ENCODE peak calls at places on chromosomes 7 and 10, in nine cellular contexts. One of them, this sample, is unnamed.

GRCh38 chr10:125209591-125210373 is 49.4 kb upstream of the CTBP2 start:
- DNase-seq in endodermal cell: peak; percentile 34
- DNase-seq in brain microvascular endothelial cell: peak; percentile 7
- DNase-seq in breast epithelium: no peak
- DNase-seq in cardiac muscle cell: peak; percentile 31
- DNase-seq in body of pancreas: no peak
- DNase-seq in tibial artery: no peak
- DNase-seq in kidney: no peak
- DNase-seq in keratinocyte: no peak
- DNase-seq in this sample: no peak

GRCh38 chr7:148110097-148110868 is 480.3 kb upstream of the C7orf33 start:
- DNase-seq in endodermal cell: peak; percentile 66
- DNase-seq in brain microvascular endothelial cell: no peak
- DNase-seq in breast epithelium: no peak
- DNase-seq in cardiac muscle cell: peak; percentile 5
- DNase-seq in body of pancreas: peak; percentile 15
- DNase-seq in tibial artery: no peak
- DNase-seq in kidney: no peak
- DNase-seq in keratinocyte: no peak
- DNase-seq in this sample: no peak

GRCh38 chr7:915291-916218 is 38.9 kb downstream of the ADAP1 start:
- DNase-seq in endodermal cell: no peak
- DNase-seq in brain microvascular endothelial cell: no peak
- DNase-seq in breast epithelium: no peak
- DNase-seq in cardiac muscle cell: no peak
- DNase-seq in body of pancreas: no peak
- DNase-seq in tibial artery: no peak
- DNase-seq in kidney: peak; percentile 74
- DNase-seq in keratinocyte: no peak
- DNase-seq in this sample: no peak

GRCh38 chr10:126921974-126922525 is 16.8 kb downstream of the DOCK1 start:
- DNase-seq in endodermal cell: no peak
- DNase-seq in brain microvascular endothelial cell: peak; percentile 88
- DNase-seq in breast epithelium: no peak
- DNase-seq in cardiac muscle cell: peak; percentile 76
- DNase-seq in body of pancreas: no peak
- DNase-seq in tibial artery: no peak
- DNase-seq in kidney: no peak
- DNase-seq in keratinocyte: no peak
- DNase-seq in this sample: no peak

GRCh38 chr10:70296406-70296899 is 12.6 kb upstream of the NPFFR1 start:
- DNase-seq in endodermal cell: no peak
- DNase-seq in brain microvascular endothelial cell: peak; percentile 47
- DNase-seq in breast epithelium: peak; percentile 73
- DNase-seq in cardiac muscle cell: peak; percentile 92
- DNase-seq in body of pancreas: peak; percentile 96
- DNase-seq in tibial artery: peak; percentile 93
- DNase-seq in kidney: peak; percentile 88
- DNase-seq in keratinocyte: no peak
- DNase-seq in this sample: no peak

GRCh38 chr10:91349381-91349780 is 60.8 kb upstream of the HECTD2 start:
- DNase-seq in endodermal cell: no peak
- DNase-seq in brain microvascular endothelial cell: peak; percentile 94
- DNase-seq in breast epithelium: peak; percentile 79
- DNase-seq in cardiac muscle cell: peak; percentile 89
- DNase-seq in body of pancreas: peak; percentile 34
- DNase-seq in tibial artery: peak; percentile 89
- DNase-seq in kidney: no peak
- DNase-seq in keratinocyte: no peak
- DNase-seq in this sample: no peak

GRCh38 chr10:28987555-28988320 is 301.1 kb upstream of the LYZL1 start:
- DNase-seq in endodermal cell: no peak
- DNase-seq in brain microvascular endothelial cell: no peak
- DNase-seq in breast epithelium: no peak
- DNase-seq in cardiac muscle cell: no peak
- DNase-seq in body of pancreas: no peak
- DNase-seq in tibial artery: no peak
- DNase-seq in kidney: no peak
- DNase-seq in keratinocyte: no peak
- DNase-seq in this sample: no peak

GRCh38 chr7:13860734-13861133 is 128.7 kb downstream of the ETV1 start:
- DNase-seq in endodermal cell: no peak
- DNase-seq in brain microvascular endothelial cell: no peak
- DNase-seq in breast epithelium: no peak
- DNase-seq in cardiac muscle cell: no peak
- DNase-seq in body of pancreas: no peak
- DNase-seq in tibial artery: no peak
- DNase-seq in kidney: no peak
- DNase-seq in keratinocyte: no peak
- DNase-seq in this sample: no peak

GRCh38 chr7:16509829-16510228 is 16.8 kb upstream of the LRRC72 start:
- DNase-seq in endodermal cell: no peak
- DNase-seq in brain microvascular endothelial cell: no peak
- DNase-seq in breast epithelium: no peak
- DNase-seq in cardiac muscle cell: no peak
- DNase-seq in body of pancreas: no peak
- DNase-seq in tibial artery: no peak
- DNase-seq in kidney: no peak
- DNase-seq in keratinocyte: no peak
- DNase-seq in this sample: no peak

GRCh38 chr7:50534690-50535290 is 30.4 kb downstream of the DDC start:
- DNase-seq in endodermal cell: peak; percentile 67
- DNase-seq in brain microvascular endothelial cell: peak; percentile 98
- DNase-seq in breast epithelium: no peak
- DNase-seq in cardiac muscle cell: peak; percentile 98
- DNase-seq in body of pancreas: no peak
- DNase-seq in tibial artery: no peak
- DNase-seq in kidney: no peak
- DNase-seq in keratinocyte: peak; percentile 88
- DNase-seq in this sample: no peak

GRCh38 chr7:29877196-29877595 is 70.9 kb downstream of the WIPF3 start:
- DNase-seq in endodermal cell: no peak
- DNase-seq in brain microvascular endothelial cell: peak; percentile 20
- DNase-seq in breast epithelium: peak; percentile 61
- DNase-seq in cardiac muscle cell: peak; percentile 22
- DNase-seq in body of pancreas: no peak
- DNase-seq in tibial artery: no peak
- DNase-seq in kidney: no peak
- DNase-seq in keratinocyte: no peak
- DNase-seq in this sample: no peak

GRCh38 chr10:77226871-77227557 is 410.6 kb downstream of the KCNMA1 start:
- DNase-seq in endodermal cell: no peak
- DNase-seq in brain microvascular endothelial cell: no peak
- DNase-seq in breast epithelium: no peak
- DNase-seq in cardiac muscle cell: no peak
- DNase-seq in body of pancreas: no peak
- DNase-seq in tibial artery: no peak
- DNase-seq in kidney: no peak
- DNase-seq in keratinocyte: no peak
- DNase-seq in this sample: no peak

GRCh38 chr10:34107623-34108516 is 707.2 kb downstream of the PARD3 start:
- DNase-seq in endodermal cell: no peak
- DNase-seq in brain microvascular endothelial cell: no peak
- DNase-seq in breast epithelium: no peak
- DNase-seq in cardiac muscle cell: no peak
- DNase-seq in body of pancreas: no peak
- DNase-seq in tibial artery: no peak
- DNase-seq in kidney: no peak
- DNase-seq in keratinocyte: no peak
- DNase-seq in this sample: no peak

GRCh38 chr10:3172081-3172445 is 519 bp downstream of the PITRM1 start:
- DNase-seq in endodermal cell: no peak
- DNase-seq in brain microvascular endothelial cell: peak; percentile 67
- DNase-seq in breast epithelium: peak; percentile 42
- DNase-seq in cardiac muscle cell: peak; percentile 58
- DNase-seq in body of pancreas: no peak
- DNase-seq in tibial artery: no peak
- DNase-seq in kidney: peak; percentile 80
- DNase-seq in keratinocyte: no peak
- DNase-seq in this sample: no peak

GRCh38 chr7:92955081-92955480 is 118.7 kb upstream of the CDK6 start:
- DNase-seq in endodermal cell: no peak
- DNase-seq in brain microvascular endothelial cell: no peak
- DNase-seq in breast epithelium: no peak
- DNase-seq in cardiac muscle cell: no peak
- DNase-seq in body of pancreas: no peak
- DNase-seq in tibial artery: no peak
- DNase-seq in kidney: no peak
- DNase-seq in keratinocyte: no peak
- DNase-seq in this sample: no peak

GRCh38 chr10:13521021-13521420 is 7.8 kb downstream of the BEND7 start:
- DNase-seq in endodermal cell: no peak
- DNase-seq in brain microvascular endothelial cell: no peak
- DNase-seq in breast epithelium: no peak
- DNase-seq in cardiac muscle cell: no peak
- DNase-seq in body of pancreas: no peak
- DNase-seq in tibial artery: no peak
- DNase-seq in kidney: no peak
- DNase-seq in keratinocyte: no peak
- DNase-seq in this sample: no peak

GRCh38 chr10:30697806-30698205 is 68.3 kb upstream of the LYZL2 start:
- DNase-seq in endodermal cell: no peak
- DNase-seq in brain microvascular endothelial cell: no peak
- DNase-seq in breast epithelium: no peak
- DNase-seq in cardiac muscle cell: no peak
- DNase-seq in body of pancreas: no peak
- DNase-seq in tibial artery: no peak
- DNase-seq in kidney: no peak
- DNase-seq in keratinocyte: no peak
- DNase-seq in this sample: no peak
- H3K27ac ChIP-seq in endodermal cell: no peak overlapping the region
- H3K27ac ChIP-seq in brain microvascular endothelial cell: no peak overlapping the region
- H3K27ac ChIP-seq in breast epithelium: no peak overlapping the region
- H3K27ac ChIP-seq in cardiac muscle cell: no peak overlapping the region
- H3K27ac ChIP-seq in body of pancreas: no peak overlapping the region
- H3K27ac ChIP-seq in tibial artery: no peak overlapping the region
- H3K27ac ChIP-seq in kidney: no peak overlapping the region
- H3K27ac ChIP-seq in keratinocyte: no peak overlapping the region
- H3K27ac ChIP-seq in this sample: no peak overlapping the region

GRCh38 chr10:102299873-102300272 is 54.5 kb downstream of the GBF1 start:
- DNase-seq in endodermal cell: no peak
- DNase-seq in brain microvascular endothelial cell: peak; percentile 57
- DNase-seq in breast epithelium: no peak
- DNase-seq in cardiac muscle cell: peak; percentile 58
- DNase-seq in body of pancreas: no peak
- DNase-seq in tibial artery: no peak
- DNase-seq in kidney: no peak
- DNase-seq in keratinocyte: no peak
- DNase-seq in this sample: no peak
- H3K4me3 ChIP-seq in endodermal cell: no peak overlapping the region
- H3K4me3 ChIP-seq in brain microvascular endothelial cell: no peak overlapping the region
- H3K4me3 ChIP-seq in breast epithelium: no peak overlapping the region
- H3K4me3 ChIP-seq in cardiac muscle cell: no peak overlapping the region
- H3K4me3 ChIP-seq in body of pancreas: no peak overlapping the region
- H3K4me3 ChIP-seq in tibial artery: no peak overlapping the region
- H3K4me3 ChIP-seq in kidney: no peak overlapping the region
- H3K4me3 ChIP-seq in keratinocyte: no peak overlapping the region
- H3K4me3 ChIP-seq in this sample: no peak overlapping the region

DNA sequence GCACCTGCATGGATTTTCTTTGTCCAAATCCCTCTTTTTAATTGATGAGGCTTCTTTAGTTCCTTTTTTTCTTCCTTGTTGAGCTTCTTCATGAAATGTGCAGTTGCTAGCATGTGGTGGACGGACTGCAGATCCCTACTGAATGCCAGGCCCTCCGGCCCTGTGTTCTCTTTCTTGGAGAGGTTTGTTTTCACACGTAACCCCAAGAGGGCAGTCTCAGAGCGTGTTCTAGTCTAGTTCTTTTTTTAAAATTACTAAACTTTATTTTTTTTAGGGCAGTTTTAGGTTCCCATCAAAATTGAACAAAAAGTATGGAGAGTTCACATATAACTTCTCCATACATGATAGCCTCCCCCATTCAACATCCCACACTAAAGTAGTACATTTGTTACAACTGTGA is 190.0 kb downstream of the CFTR start:
- DNase-seq in endodermal cell: peak; percentile 58
- DNase-seq in brain microvascular endothelial cell: no peak
- DNase-seq in breast epithelium: no peak
- DNase-seq in cardiac muscle cell: no peak
- DNase-seq in body of pancreas: no peak
- DNase-seq in tibial artery: no peak
- DNase-seq in kidney: no peak
- DNase-seq in keratinocyte: no peak
- DNase-seq in this sample: no peak
- TF ChIP-seq CTCF in endodermal cell: peak; percentile 71
- TF ChIP-seq CTCF in brain microvascular endothelial cell: peak; percentile 19
- TF ChIP-seq CTCF in breast epithelium: no peak
- TF ChIP-seq CTCF in cardiac muscle cell: no peak
- TF ChIP-seq CTCF in body of pancreas: no peak
- TF ChIP-seq CTCF in tibial artery: no peak
- TF ChIP-seq CTCF in kidney: no peak
- TF ChIP-seq CTCF in keratinocyte: no peak
- TF ChIP-seq CTCF in this sample: no peak

GRCh38 chr10:104300736-104301292 is 31.8 kb downstream of the GSTO2 start:
- DNase-seq in endodermal cell: no peak
- DNase-seq in brain microvascular endothelial cell: peak; percentile 97
- DNase-seq in breast epithelium: peak; percentile 89
- DNase-seq in cardiac muscle cell: peak; percentile 95
- DNase-seq in body of pancreas: peak; percentile 86
- DNase-seq in tibial artery: peak; percentile 94
- DNase-seq in kidney: no peak
- DNase-seq in keratinocyte: no peak
- DNase-seq in this sample: peak; percentile 86

GRCh38 chr10:104300002-104300735 is 31.2 kb downstream of the GSTO2 start:
- DNase-seq in endodermal cell: no peak
- DNase-seq in brain microvascular endothelial cell: peak; percentile 99
- DNase-seq in breast epithelium: peak; percentile 74
- DNase-seq in cardiac muscle cell: peak; percentile 99
- DNase-seq in body of pancreas: no peak
- DNase-seq in tibial artery: peak; percentile 88
- DNase-seq in kidney: no peak
- DNase-seq in keratinocyte: no peak
- DNase-seq in this sample: no peak

GRCh38 chr10:104299031-104299904 is 30.3 kb downstream of the GSTO2 start:
- DNase-seq in endodermal cell: no peak
- DNase-seq in brain microvascular endothelial cell: peak; percentile 90
- DNase-seq in breast epithelium: no peak
- DNase-seq in cardiac muscle cell: peak; percentile 93
- DNase-seq in body of pancreas: no peak
- DNase-seq in tibial artery: no peak
- DNase-seq in kidney: no peak
- DNase-seq in keratinocyte: no peak
- DNase-seq in this sample: no peak

GRCh38 chr10:104296687-104297436 is 27.9 kb downstream of the GSTO2 start:
- DNase-seq in endodermal cell: no peak
- DNase-seq in brain microvascular endothelial cell: no peak
- DNase-seq in breast epithelium: no peak
- DNase-seq in cardiac muscle cell: no peak
- DNase-seq in body of pancreas: no peak
- DNase-seq in tibial artery: no peak
- DNase-seq in kidney: no peak
- DNase-seq in keratinocyte: no peak
- DNase-seq in this sample: no peak

GRCh38 chr10:104297697-104298660 is 29.0 kb downstream of the GSTO2 start:
- DNase-seq in endodermal cell: peak; percentile 94
- DNase-seq in brain microvascular endothelial cell: peak; percentile 84
- DNase-seq in breast epithelium: no peak
- DNase-seq in cardiac muscle cell: peak; percentile 59
- DNase-seq in body of pancreas: no peak
- DNase-seq in tibial artery: no peak
- DNase-seq in kidney: no peak
- DNase-seq in keratinocyte: no peak
- DNase-seq in this sample: no peak
- H3K27ac ChIP-seq in endodermal cell: no peak overlapping the region
- H3K27ac ChIP-seq in brain microvascular endothelial cell: peak overlapping the region; percentile 100
- H3K27ac ChIP-seq in breast epithelium: no peak overlapping the region
- H3K27ac ChIP-seq in cardiac muscle cell: no peak overlapping the region
- H3K27ac ChIP-seq in body of pancreas: no peak overlapping the region
- H3K27ac ChIP-seq in tibial artery: peak overlapping the region; percentile 95
- H3K27ac ChIP-seq in kidney: peak overlapping the region; percentile 71
- H3K27ac ChIP-seq in keratinocyte: no peak overlapping the region
- H3K27ac ChIP-seq in this sample: no peak overlapping the region

This sample was measured in dorsolateral prefrontal cortex.